ENCODE peak calls at places on chromosomes 7 and 10, in ten cellular contexts. One of them, this sample, is unnamed.

GRCh38 chr7:148501707-148502139 is 88.8 kb upstream of the C7orf33 start:
- DNase-seq in spleen: no peak
- DNase-seq in breast epithelium: no peak
- DNase-seq in sigmoid colon: no peak
- DNase-seq in K562: peak
- DNase-seq in Peyer's patch: peak
- DNase-seq in ovary: no peak
- DNase-seq in body of pancreas: no peak
- DNase-seq in heart left ventricle: no peak
- DNase-seq in tibial nerve: no peak
- DNase-seq in this sample: no peak

GRCh38 chr7:93316730-93317129 is 84.6 kb downstream of the VPS50 start:
- DNase-seq in spleen: no peak
- DNase-seq in breast epithelium: no peak
- DNase-seq in sigmoid colon: no peak
- DNase-seq in K562: no peak
- DNase-seq in Peyer's patch: no peak
- DNase-seq in ovary: no peak
- DNase-seq in body of pancreas: no peak
- DNase-seq in heart left ventricle: no peak
- DNase-seq in tibial nerve: no peak
- DNase-seq in this sample: no peak

GRCh38 chr7:23654508-23654907 is 25.5 kb upstream of the FAM221A start:
- DNase-seq in spleen: no peak
- DNase-seq in breast epithelium: no peak
- DNase-seq in sigmoid colon: no peak
- DNase-seq in K562: peak
- DNase-seq in Peyer's patch: no peak
- DNase-seq in ovary: no peak
- DNase-seq in body of pancreas: peak
- DNase-seq in heart left ventricle: no peak
- DNase-seq in tibial nerve: no peak
- DNase-seq in this sample: peak

GRCh38 chr7:91566333-91566732 is 302.1 kb downstream of the FZD1 start:
- DNase-seq in spleen: no peak
- DNase-seq in breast epithelium: no peak
- DNase-seq in sigmoid colon: no peak
- DNase-seq in K562: no peak
- DNase-seq in Peyer's patch: no peak
- DNase-seq in ovary: no peak
- DNase-seq in body of pancreas: no peak
- DNase-seq in heart left ventricle: no peak
- DNase-seq in tibial nerve: no peak
- DNase-seq in this sample: no peak

GRCh38 chr7:16753932-16754571 is 497 bp downstream of the TSPAN13 start:
- DNase-seq in spleen: peak
- DNase-seq in breast epithelium: peak
- DNase-seq in sigmoid colon: no peak
- DNase-seq in K562: peak
- DNase-seq in Peyer's patch: peak
- DNase-seq in ovary: peak
- DNase-seq in body of pancreas: peak
- DNase-seq in heart left ventricle: peak
- DNase-seq in tibial nerve: no peak
- DNase-seq in this sample: peak

GRCh38 chr10:100743626-100744135 is 1.7 kb upstream of the PAX2 start:
- DNase-seq in spleen: no peak
- DNase-seq in breast epithelium: no peak
- DNase-seq in sigmoid colon: peak
- DNase-seq in K562: peak
- DNase-seq in Peyer's patch: no peak
- DNase-seq in ovary: no peak
- DNase-seq in body of pancreas: peak
- DNase-seq in heart left ventricle: no peak
- DNase-seq in tibial nerve: no peak
- DNase-seq in this sample: peak

GRCh38 chr7:30727061-30727945 is 24.6 kb upstream of the INMT start:
- DNase-seq in spleen: peak
- DNase-seq in breast epithelium: no peak
- DNase-seq in sigmoid colon: no peak
- DNase-seq in K562: no peak
- DNase-seq in Peyer's patch: peak
- DNase-seq in ovary: no peak
- DNase-seq in body of pancreas: no peak
- DNase-seq in heart left ventricle: no peak
- DNase-seq in tibial nerve: no peak
- DNase-seq in this sample: peak

GRCh38 chr7:155920068-155920461 is 107.8 kb upstream of the SHH start:
- DNase-seq in spleen: peak
- DNase-seq in breast epithelium: no peak
- DNase-seq in sigmoid colon: no peak
- DNase-seq in K562: no peak
- DNase-seq in Peyer's patch: no peak
- DNase-seq in ovary: no peak
- DNase-seq in body of pancreas: no peak
- DNase-seq in heart left ventricle: no peak
- DNase-seq in tibial nerve: no peak
- DNase-seq in this sample: no peak

GRCh38 chr7:149785983-149786382 is 12.6 kb upstream of the ZNF467 start:
- DNase-seq in spleen: no peak
- DNase-seq in breast epithelium: no peak
- DNase-seq in sigmoid colon: no peak
- DNase-seq in K562: no peak
- DNase-seq in Peyer's patch: no peak
- DNase-seq in ovary: no peak
- DNase-seq in body of pancreas: no peak
- DNase-seq in heart left ventricle: no peak
- DNase-seq in tibial nerve: no peak
- DNase-seq in this sample: no peak

GRCh38 chr7:149789101-149789500 is 15.7 kb upstream of the ZNF467 start:
- DNase-seq in spleen: no peak
- DNase-seq in breast epithelium: no peak
- DNase-seq in sigmoid colon: no peak
- DNase-seq in K562: no peak
- DNase-seq in Peyer's patch: no peak
- DNase-seq in ovary: no peak
- DNase-seq in body of pancreas: no peak
- DNase-seq in heart left ventricle: no peak
- DNase-seq in tibial nerve: no peak
- DNase-seq in this sample: no peak

GRCh38 chr7:149787428-149788299 is 14.3 kb upstream of the ZNF467 start:
- DNase-seq in spleen: no peak
- DNase-seq in breast epithelium: no peak
- DNase-seq in sigmoid colon: no peak
- DNase-seq in K562: peak
- DNase-seq in Peyer's patch: no peak
- DNase-seq in ovary: no peak
- DNase-seq in body of pancreas: no peak
- DNase-seq in heart left ventricle: peak
- DNase-seq in tibial nerve: no peak
- DNase-seq in this sample: peak

GRCh38 chr7:149790146-149790548 is 16.8 kb upstream of the ZNF467 start:
- DNase-seq in spleen: peak
- DNase-seq in breast epithelium: peak
- DNase-seq in sigmoid colon: no peak
- DNase-seq in K562: peak
- DNase-seq in Peyer's patch: no peak
- DNase-seq in ovary: no peak
- DNase-seq in body of pancreas: peak
- DNase-seq in heart left ventricle: peak
- DNase-seq in tibial nerve: no peak
- DNase-seq in this sample: peak

DNA sequence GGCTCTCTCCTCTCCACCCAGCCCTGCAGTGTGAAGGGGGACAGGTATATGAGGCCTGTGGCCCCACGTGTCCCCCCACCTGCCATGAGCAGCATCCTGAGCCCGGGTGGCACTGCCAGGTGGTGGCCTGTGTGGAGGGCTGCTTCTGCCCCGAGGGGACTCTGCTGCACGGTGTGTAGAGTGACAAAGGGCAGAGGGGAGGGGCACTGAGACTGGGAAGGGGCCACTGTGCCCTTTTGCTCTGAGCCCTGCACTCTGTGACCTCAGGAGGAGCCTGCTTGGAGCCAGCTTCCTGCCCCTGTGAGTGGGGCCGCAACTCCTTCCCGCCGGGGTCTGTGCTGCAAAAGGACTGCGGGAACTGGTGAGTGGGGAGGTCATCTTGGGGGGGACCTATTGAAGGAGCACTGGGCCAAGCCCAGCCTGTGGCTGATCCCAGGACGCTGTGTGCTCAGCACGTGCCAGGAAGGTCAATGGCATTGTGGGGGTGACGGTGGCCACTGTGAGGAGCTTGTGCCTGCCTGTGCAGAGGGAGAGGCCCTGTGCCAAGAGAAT is 15.0 kb upstream of the ZNF467 start:
- DNase-seq in spleen: no peak
- DNase-seq in breast epithelium: no peak
- DNase-seq in sigmoid colon: no peak
- DNase-seq in K562: no peak
- DNase-seq in Peyer's patch: no peak
- DNase-seq in ovary: no peak
- DNase-seq in body of pancreas: no peak
- DNase-seq in heart left ventricle: no peak
- DNase-seq in tibial nerve: no peak
- DNase-seq in this sample: no peak
- TF ChIP-seq POLR2A in spleen: no peak
- TF ChIP-seq POLR2A in breast epithelium: no peak
- TF ChIP-seq POLR2A in sigmoid colon: no peak
- TF ChIP-seq POLR2A in K562: no peak
- TF ChIP-seq POLR2A in Peyer's patch: no peak
- TF ChIP-seq POLR2A in ovary: no peak
- TF ChIP-seq POLR2A in body of pancreas: no peak
- TF ChIP-seq POLR2A in heart left ventricle: no peak
- TF ChIP-seq POLR2A in tibial nerve: no peak
- TF ChIP-seq POLR2A in this sample: no peak

DNA sequence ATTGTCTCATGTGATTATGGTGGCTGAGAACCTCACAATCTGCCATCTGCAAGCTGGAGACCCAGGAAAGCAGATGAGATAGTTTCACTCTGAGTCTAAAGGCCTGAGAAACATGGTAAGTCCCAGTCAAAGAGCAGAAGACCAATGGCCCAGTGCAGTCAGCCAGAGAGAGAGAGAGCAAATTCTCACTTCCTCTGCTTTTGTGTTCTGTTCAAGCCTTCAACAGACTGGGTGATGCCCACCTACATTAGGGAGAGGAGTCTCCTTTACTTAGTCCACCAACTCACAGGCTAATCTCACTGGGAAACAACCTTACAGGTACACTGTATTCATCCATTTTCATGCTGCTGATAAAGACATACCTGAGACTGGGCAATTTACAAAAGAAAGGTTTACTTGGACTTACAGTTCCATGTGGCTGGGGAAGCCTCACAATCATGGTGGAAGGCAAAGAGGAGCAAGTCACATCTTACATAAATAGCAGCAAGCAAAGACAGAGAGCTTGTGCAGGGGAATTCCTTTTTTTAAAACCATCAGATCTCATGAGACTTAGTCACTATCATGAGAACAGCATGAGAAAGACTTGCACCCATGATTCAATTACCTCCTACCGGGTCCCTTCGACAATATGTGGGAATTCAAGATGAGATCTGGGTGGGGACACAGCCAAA is 4.7 kb upstream of the FRMPD2 start:
- DNase-seq in spleen: no peak
- DNase-seq in breast epithelium: no peak
- DNase-seq in sigmoid colon: no peak
- DNase-seq in K562: no peak
- DNase-seq in Peyer's patch: no peak
- DNase-seq in ovary: no peak
- DNase-seq in body of pancreas: no peak
- DNase-seq in heart left ventricle: no peak
- DNase-seq in tibial nerve: no peak
- DNase-seq in this sample: no peak
- TF ChIP-seq POLR2A in spleen: no peak
- TF ChIP-seq POLR2A in breast epithelium: no peak
- TF ChIP-seq POLR2A in sigmoid colon: no peak
- TF ChIP-seq POLR2A in K562: no peak
- TF ChIP-seq POLR2A in Peyer's patch: no peak
- TF ChIP-seq POLR2A in ovary: no peak
- TF ChIP-seq POLR2A in body of pancreas: no peak
- TF ChIP-seq POLR2A in heart left ventricle: no peak
- TF ChIP-seq POLR2A in tibial nerve: no peak
- TF ChIP-seq POLR2A in this sample: no peak

GRCh38 chr10:108784534-108784933 is 1138.8 kb downstream of the XPNPEP1 start:
- DNase-seq in spleen: no peak
- DNase-seq in breast epithelium: no peak
- DNase-seq in sigmoid colon: no peak
- DNase-seq in K562: no peak
- DNase-seq in Peyer's patch: no peak
- DNase-seq in ovary: no peak
- DNase-seq in body of pancreas: no peak
- DNase-seq in heart left ventricle: no peak
- DNase-seq in tibial nerve: no peak
- DNase-seq in this sample: no peak

GRCh38 chr10:108782411-108782810 is 1140.9 kb downstream of the XPNPEP1 start:
- DNase-seq in spleen: no peak
- DNase-seq in breast epithelium: no peak
- DNase-seq in sigmoid colon: no peak
- DNase-seq in K562: no peak
- DNase-seq in Peyer's patch: no peak
- DNase-seq in ovary: no peak
- DNase-seq in body of pancreas: no peak
- DNase-seq in heart left ventricle: no peak
- DNase-seq in tibial nerve: no peak
- DNase-seq in this sample: no peak

GRCh38 chr10:108783897-108784296 is 1139.4 kb downstream of the XPNPEP1 start:
- DNase-seq in spleen: no peak
- DNase-seq in breast epithelium: no peak
- DNase-seq in sigmoid colon: no peak
- DNase-seq in K562: peak
- DNase-seq in Peyer's patch: peak
- DNase-seq in ovary: no peak
- DNase-seq in body of pancreas: no peak
- DNase-seq in heart left ventricle: no peak
- DNase-seq in tibial nerve: no peak
- DNase-seq in this sample: peak

GRCh38 chr10:108787932-108788331 is 1135.4 kb downstream of the XPNPEP1 start:
- DNase-seq in spleen: no peak
- DNase-seq in breast epithelium: no peak
- DNase-seq in sigmoid colon: no peak
- DNase-seq in K562: no peak
- DNase-seq in Peyer's patch: no peak
- DNase-seq in ovary: no peak
- DNase-seq in body of pancreas: no peak
- DNase-seq in heart left ventricle: no peak
- DNase-seq in tibial nerve: no peak
- DNase-seq in this sample: no peak

GRCh38 chr10:108785011-108785410 is 1138.3 kb downstream of the XPNPEP1 start:
- DNase-seq in spleen: no peak
- DNase-seq in breast epithelium: no peak
- DNase-seq in sigmoid colon: no peak
- DNase-seq in K562: no peak
- DNase-seq in Peyer's patch: no peak
- DNase-seq in ovary: no peak
- DNase-seq in body of pancreas: no peak
- DNase-seq in heart left ventricle: no peak
- DNase-seq in tibial nerve: no peak
- DNase-seq in this sample: no peak
- TF ChIP-seq POLR2A in spleen: no peak
- TF ChIP-seq POLR2A in breast epithelium: no peak
- TF ChIP-seq POLR2A in sigmoid colon: no peak
- TF ChIP-seq POLR2A in K562: no peak
- TF ChIP-seq POLR2A in Peyer's patch: no peak
- TF ChIP-seq POLR2A in ovary: no peak
- TF ChIP-seq POLR2A in body of pancreas: no peak
- TF ChIP-seq POLR2A in heart left ventricle: no peak
- TF ChIP-seq POLR2A in tibial nerve: no peak
- TF ChIP-seq POLR2A in this sample: no peak

GRCh38 chr7:5692845-5693278 is 88.6 kb downstream of the RNF216 start:
- DNase-seq in spleen: no peak
- DNase-seq in breast epithelium: no peak
- DNase-seq in sigmoid colon: no peak
- DNase-seq in K562: no peak
- DNase-seq in Peyer's patch: no peak
- DNase-seq in ovary: no peak
- DNase-seq in body of pancreas: no peak
- DNase-seq in heart left ventricle: no peak
- DNase-seq in tibial nerve: no peak
- DNase-seq in this sample: no peak
- TF ChIP-seq POLR2A in spleen: no peak
- TF ChIP-seq POLR2A in breast epithelium: no peak
- TF ChIP-seq POLR2A in sigmoid colon: no peak
- TF ChIP-seq POLR2A in K562: no peak
- TF ChIP-seq POLR2A in Peyer's patch: no peak
- TF ChIP-seq POLR2A in ovary: no peak
- TF ChIP-seq POLR2A in body of pancreas: no peak
- TF ChIP-seq POLR2A in heart left ventricle: no peak
- TF ChIP-seq POLR2A in tibial nerve: no peak
- TF ChIP-seq POLR2A in this sample: no peak